ENCODE peak calls at places on chromosomes 11 and 22, in four cellular contexts. J is H1, Y is K562, A is GM12878. N is an unnamed sample.
A peak's percentile ranks its signal among the peaks of the same experiment; 100 is the strongest.

GRCh38 chr22:35480143-35480542 is 60.5 kb upstream of the RASD2 start:
- DNase-seq in J (no peak), Y (no peak), A (no peak), N (no peak)

GRCh38 chr11:77084581-77085191 is 17.9 kb downstream of the CAPN5 start:
- DNase-seq in J (no peak), Y (no peak), A (no peak), N (no peak)

GRCh38 chr22:31090217-31091085 is 9.3 kb downstream of the SMTN start:
- DNase-seq in J (no peak), Y (no peak), A (no peak), N (no peak)

GRCh38 chr11:95341246-95341645 is 110.2 kb upstream of the SESN3 start:
- DNase-seq in J (no peak), Y (no peak), A (no peak), N (no peak)

GRCh38 chr11:14075118-14075601 is 112.6 kb downstream of the SPON1 start:
- DNase-seq in J (no peak), Y (no peak), A (no peak), N (no peak)

GRCh38 chr11:119405986-119406385 is 17.0 kb downstream of the THY1 start:
- DNase-seq in J (no peak), Y (no peak), A (no peak), N (no peak)

GRCh38 chr22:26685601-26686000 is 28.2 kb downstream of the MIAT start:
- DNase-seq in J (no peak), Y (no peak), A (no peak), N (no peak)

GRCh38 chr11:20112291-20113146 is 47.8 kb downstream of the DBX1 start:
- DNase-seq in J (no peak), Y (peak; percentile 82), A (no peak), N (no peak)

GRCh38 chr11:118921121-118921928 is 4.4 kb downstream of the BCL9L start:
- DNase-seq in J (peak; percentile 79), Y (no peak), A (no peak), N (peak; percentile 94)

GRCh38 chr11:77821349-77821851 is 456 bp downstream of the AAMDC start:
- DNase-seq in J (no peak), Y (peak; percentile 18), A (no peak), N (peak; percentile 20)

GRCh38 chr11:112871909-112872511 is 89.2 kb upstream of the NCAM1 start:
- DNase-seq in J (no peak), Y (no peak), A (no peak), N (no peak)

GRCh38 chr11:34339149-34340064 is 18.4 kb downstream of the ABTB2 start:
- DNase-seq in J (no peak), Y (no peak), A (peak; percentile 23), N (peak; percentile 94)

GRCh38 chr22:24486501-24486921 is 8.6 kb upstream of the UPB1 start:
- DNase-seq in J (no peak), Y (no peak), A (no peak), N (peak; percentile 44)

GRCh38 chr22:40720538-40721256 is 41.4 kb downstream of the MCHR1 start:
- DNase-seq in J (no peak), Y (no peak), A (no peak), N (no peak)

GRCh38 chr22:29454186-29454745 is 15.9 kb downstream of the RFPL1 start:
- DNase-seq in J (no peak), Y (no peak), A (no peak), N (no peak)

GRCh38 chr22:26043031-26043430 is 126.2 kb upstream of the SEZ6L start:
- DNase-seq in J (no peak), Y (no peak), A (no peak), N (no peak)

GRCh38 chr11:44133335-44133946 is 38.0 kb downstream of the EXT2 start:
- DNase-seq in J (no peak), Y (peak; percentile 34), A (no peak), N (peak; percentile 17)

GRCh38 chr11:13942908-13943505 is 19.5 kb upstream of the SPON1 start:
- DNase-seq in J (no peak), Y (no peak), A (no peak), N (no peak)

GRCh38 chr22:36232715-36233401 is 6.5 kb downstream of the APOL2 start:
- DNase-seq in J (no peak), Y (no peak), A (no peak), N (no peak)

GRCh38 chr22:37427711-37428635 is 694 bp upstream of the ELFN2 start:
- DNase-seq in J (no peak), Y (no peak), A (no peak), N (no peak)

GRCh38 chr11:11178671-11179070 is 174.4 kb downstream of the CSNK2A3 start:
- DNase-seq in J (no peak), Y (no peak), A (no peak), N (no peak)

GRCh38 chr11:72191961-72192381 is at the start of gene FOLR1:
- DNase-seq in J (no peak), Y (peak; percentile 72), A (no peak), N (no peak)

GRCh38 chr11:47359586-47359985 is 7.1 kb upstream of the MYBPC3 start:
- DNase-seq in J (no peak), Y (no peak), A (no peak), N (no peak)

GRCh38 chr11:44634401-44635281 is 69.2 kb downstream of the CD82 start:
- DNase-seq in J (peak; percentile 63), Y (peak; percentile 57), A (no peak), N (no peak)

GRCh38 chr22:19571207-19571795 is 47.1 kb upstream of the CLDN5 start:
- DNase-seq in J (no peak), Y (peak; percentile 31), A (no peak), N (no peak)

GRCh38 chr22:38429460-38430128 is 25.4 kb downstream of the KCNJ4 start:
- DNase-seq in J (no peak), Y (no peak), A (no peak), N (no peak)
- TF ChIP-seq USF2 in J (no peak), Y (no peak), A (no peak), N (no peak)

GRCh38 chr11:6414874-6415328 is 4.0 kb downstream of the APBB1 start:
- DNase-seq in J (no peak), Y (no peak), A (no peak), N (no peak)

GRCh38 chr11:6418958-6419611 is at the start of gene APBB1:
- DNase-seq in J (peak; percentile 81), Y (peak; percentile 82), A (no peak), N (no peak)

GRCh38 chr11:6413791-6414231 is 5.1 kb downstream of the APBB1 start:
- DNase-seq in J (no peak), Y (no peak), A (no peak), N (no peak)

GRCh38 chr11:6420677-6421076 is 1.8 kb upstream of the APBB1 start:
- DNase-seq in J (no peak), Y (no peak), A (no peak), N (no peak)

DNA sequence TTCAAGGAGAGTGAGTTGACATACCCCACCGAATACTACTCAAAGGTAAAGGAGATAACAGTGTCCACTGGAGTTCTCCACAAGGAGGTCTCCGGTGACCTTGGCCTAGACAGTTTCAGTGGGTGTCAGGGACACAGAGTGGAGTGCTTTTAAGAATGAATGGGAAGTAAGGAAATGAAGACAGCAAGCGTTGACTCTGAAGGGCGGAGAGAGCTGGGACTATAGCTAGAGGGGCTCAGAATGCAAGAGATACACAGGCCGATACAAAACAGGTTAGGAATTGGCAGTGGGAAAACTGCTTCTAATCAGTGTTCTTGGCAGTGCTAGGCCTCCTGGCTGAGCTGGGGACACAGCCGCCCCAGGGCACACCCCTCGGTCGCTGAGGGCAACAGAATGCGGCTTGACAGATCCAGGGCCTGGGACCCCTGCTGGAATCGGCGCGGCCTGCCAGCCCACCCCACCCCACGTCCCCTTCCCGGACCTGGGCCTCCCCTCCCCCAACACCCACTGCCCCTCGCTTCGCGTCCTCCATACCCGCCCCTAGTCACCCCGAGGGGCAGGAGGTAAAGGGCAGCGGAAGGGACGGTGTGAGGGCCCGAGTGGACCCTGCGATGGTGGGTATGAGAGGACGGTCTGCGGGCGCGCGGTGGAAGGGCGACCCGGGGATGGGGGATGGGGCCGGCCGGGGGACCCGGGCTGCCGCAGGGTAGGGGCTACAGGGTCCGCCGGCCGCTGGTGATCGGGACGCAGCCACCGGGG is 516 bp downstream of the APBB1 start:
- DNase-seq in J (no peak), Y (no peak), A (no peak), N (no peak)
- TF ChIP-seq EZH2 in J (no peak), Y (no peak), A (no peak), N (no peak)

GRCh38 chr11:858993-859339 is 16.3 kb downstream of the TSPAN4 start:
- DNase-seq in J (no peak), Y (no peak), A (no peak), N (no peak)

GRCh38 chr11:861105-861479 is 18.4 kb downstream of the TSPAN4 start:
- DNase-seq in J (no peak), Y (no peak), A (no peak), N (no peak)

GRCh38 chr11:858053-858992 is 15.7 kb downstream of the TSPAN4 start:
- DNase-seq in J (no peak), Y (no peak), A (no peak), N (no peak)

GRCh38 chr11:860238-861104 is 17.8 kb downstream of the TSPAN4 start:
- DNase-seq in J (no peak), Y (no peak), A (no peak), N (no peak)

GRCh38 chr11:859394-860131 is 16.9 kb downstream of the TSPAN4 start:
- DNase-seq in J (no peak), Y (peak; percentile 70), A (no peak), N (no peak)
- TF ChIP-seq USF2 in J (no peak), Y (peak; percentile 76), A (no peak), N (no peak)

DNA sequence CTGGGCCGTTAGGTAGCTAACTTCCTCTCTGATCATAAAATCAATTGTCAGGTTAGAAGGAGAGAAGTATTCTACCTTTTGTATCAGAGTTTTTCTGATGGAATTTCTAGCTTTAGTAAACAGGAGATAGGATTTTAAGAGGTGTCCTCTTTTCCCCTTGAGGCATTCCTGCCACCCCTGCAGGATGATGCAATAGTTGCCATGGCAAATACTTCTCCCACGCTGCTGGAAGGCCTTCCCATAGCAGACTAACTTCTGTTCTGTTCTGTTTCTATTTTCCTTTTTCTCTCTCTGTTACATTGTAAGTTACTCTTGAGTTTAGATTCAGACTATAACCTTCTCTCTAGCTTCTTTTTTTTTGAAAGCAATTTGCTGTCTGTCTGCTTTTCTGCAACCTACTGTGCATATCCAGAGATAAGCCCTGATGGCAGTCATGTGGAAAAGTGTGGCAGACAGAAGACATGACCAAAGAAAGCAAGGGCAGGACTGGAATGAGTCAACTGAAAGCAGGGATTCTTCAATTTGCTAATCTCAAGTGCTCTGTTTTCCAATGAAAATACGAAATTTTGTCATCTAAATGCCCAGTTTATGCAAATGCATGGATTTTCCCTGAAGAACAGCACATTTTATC is 679.1 kb downstream of the DLG2 start:
- DNase-seq in J (no peak), Y (no peak), A (no peak), N (no peak)
- TF ChIP-seq EZH2 in J (no peak), Y (no peak), A (no peak), N (no peak)

N was measured in HepG2.